ENCODE peak calls at places on chromosomes 5 and 9, in eight cellular contexts. F is AG10803, V is progenitor cell of endocrine pancreas, W is upper lobe of right lung, Q is NCI-H1092 treated with DMSO at 0.1 percent for 48 hours, T is HEK293T, M is globus pallidus, D is sigmoid colon. S is an unnamed sample.
A peak's percentile ranks its signal among the peaks of the same experiment; 100 is the strongest.

GRCh38 chr9:1722404-1722803 is 292.7 kb upstream of the SMARCA2 start:
- DNase-seq in F (no peak), V (no peak), W (no peak), Q (no peak), T (no peak), M (no peak), D (no peak), S (no peak)

GRCh38 chr5:151315998-151316597 is 12.5 kb upstream of the SLC36A3 start:
- DNase-seq in F (peak; percentile 60), V (peak; percentile 64), W (peak; percentile 87), Q (peak; percentile 30), T (peak; percentile 77), M (peak; percentile 41), D (peak; percentile 80), S (peak; percentile 76)

GRCh38 chr9:36738318-36738975 is 165.8 kb downstream of the MELK start:
- DNase-seq in F (peak; percentile 16), V (no peak), W (no peak), Q (no peak), T (no peak), M (peak; percentile 12), D (no peak), S (no peak)

GRCh38 chr5:78647411-78647818 is 1.2 kb downstream of the LHFPL2 start:
- DNase-seq in F (peak; percentile 22), V (no peak), W (no peak), Q (no peak), T (no peak), M (no peak), D (peak; percentile 71), S (peak; percentile 53)

GRCh38 chr9:112396416-112396815 is 16.5 kb downstream of the HSDL2 start:
- DNase-seq in F (no peak), V (no peak), W (no peak), Q (no peak), T (no peak), M (no peak), D (no peak), S (no peak)

GRCh38 chr5:109880907-109881685 is 191.4 kb downstream of the MAN2A1 start:
- DNase-seq in F (no peak), V (no peak), W (no peak), Q (peak; percentile 58), T (no peak), M (no peak), D (no peak), S (no peak)

GRCh38 chr9:106535439-106535838 is 327.5 kb upstream of the ZNF462 start:
- DNase-seq in F (no peak), V (no peak), W (no peak), Q (no peak), T (no peak), M (no peak), D (no peak), S (no peak)

GRCh38 chr9:131693651-131694597 is 46.0 kb downstream of the RAPGEF1 start:
- DNase-seq in F (no peak), V (no peak), W (no peak), Q (no peak), T (no peak), M (no peak), D (no peak), S (no peak)

GRCh38 chr5:169629847-169630548 is 7.1 kb upstream of the DOCK2 start:
- DNase-seq in F (peak; percentile 90), V (no peak), W (no peak), Q (no peak), T (no peak), M (no peak), D (no peak), S (no peak)

GRCh38 chr9:23254404-23255184 is 571.4 kb downstream of the ELAVL2 start:
- DNase-seq in F (no peak), V (no peak), W (no peak), Q (no peak), T (no peak), M (no peak), D (no peak), S (no peak)

GRCh38 chr9:78286125-78286524 is 10.8 kb upstream of the PSAT1 start:
- DNase-seq in F (no peak), V (no peak), W (no peak), Q (no peak), T (no peak), M (no peak), D (no peak), S (no peak)

GRCh38 chr9:2230362-2230761 is 215.2 kb downstream of the SMARCA2 start:
- DNase-seq in F (no peak), V (no peak), W (no peak), Q (no peak), T (no peak), M (no peak), D (no peak), S (no peak)

GRCh38 chr5:149667084-149667826 is 62.9 kb upstream of the PPARGC1B start:
- DNase-seq in F (no peak), V (no peak), W (no peak), Q (no peak), T (peak; percentile 57), M (no peak), D (no peak), S (no peak)

GRCh38 chr5:11902304-11902703 is 1.9 kb downstream of the CTNND2 start:
- DNase-seq in F (no peak), V (no peak), W (no peak), Q (no peak), T (no peak), M (no peak), D (no peak), S (peak; percentile 44)

GRCh38 chr5:69359699-69360098 is 9.6 kb downstream of the AK6 start:
- DNase-seq in F (no peak), V (no peak), W (no peak), Q (no peak), T (no peak), M (no peak), D (no peak), S (no peak)

GRCh38 chr9:137298401-137298982 is 3.6 kb downstream of the NRARP start:
- DNase-seq in F (no peak), V (peak; percentile 14), W (peak; percentile 64), Q (no peak), T (no peak), M (no peak), D (no peak), S (peak; percentile 59)

GRCh38 chr5:111134080-111134479 is 41.9 kb downstream of the WDR36 start:
- DNase-seq in F (peak; percentile 75), V (no peak), W (no peak), Q (no peak), T (no peak), M (no peak), D (no peak), S (no peak)

GRCh38 chr9:5278486-5278885 is 26.0 kb downstream of the RLN2 start:
- DNase-seq in F (no peak), V (no peak), W (no peak), Q (no peak), T (no peak), M (no peak), D (no peak), S (no peak)

GRCh38 chr5:133205649-133206048 is 153.8 kb downstream of the HSPA4 start:
- DNase-seq in F (peak; percentile 18), V (no peak), W (no peak), Q (no peak), T (no peak), M (no peak), D (no peak), S (no peak)